ENCODE peak calls at places on chromosomes 12 and 14, in seven cellular contexts. One of them, this sample, is unnamed.

GRCh38 chr14:33393895-33394405 is 455.3 kb downstream of the NPAS3 start:
- DNase-seq in IMR-90: no peak
- DNase-seq in WTC11: no peak
- DNase-seq in brain microvascular endothelial cell: no peak
- DNase-seq in Calu3: no peak
- DNase-seq in cardiac muscle cell: no peak
- DNase-seq in lower lobe of right lung: no peak
- DNase-seq in this sample: no peak

GRCh38 chr14:29971101-29971500 is 43.5 kb upstream of the PRKD1 start:
- DNase-seq in IMR-90: no peak
- DNase-seq in WTC11: no peak
- DNase-seq in brain microvascular endothelial cell: no peak
- DNase-seq in Calu3: no peak
- DNase-seq in cardiac muscle cell: no peak
- DNase-seq in lower lobe of right lung: no peak
- DNase-seq in this sample: no peak

GRCh38 chr14:91728616-91729183 is 3.2 kb downstream of the CATSPERB start:
- DNase-seq in IMR-90: no peak
- DNase-seq in WTC11: no peak
- DNase-seq in brain microvascular endothelial cell: no peak
- DNase-seq in Calu3: no peak
- DNase-seq in cardiac muscle cell: peak
- DNase-seq in lower lobe of right lung: no peak
- DNase-seq in this sample: no peak

GRCh38 chr12:58313091-58313855 is 371.9 kb downstream of the ATP23 start:
- DNase-seq in IMR-90: peak
- DNase-seq in WTC11: no peak
- DNase-seq in brain microvascular endothelial cell: peak
- DNase-seq in Calu3: no peak
- DNase-seq in cardiac muscle cell: peak
- DNase-seq in lower lobe of right lung: no peak
- DNase-seq in this sample: peak

GRCh38 chr12:96510306-96510764 is 21.0 kb downstream of the CFAP54 start:
- DNase-seq in IMR-90: peak
- DNase-seq in WTC11: no peak
- DNase-seq in brain microvascular endothelial cell: no peak
- DNase-seq in Calu3: no peak
- DNase-seq in cardiac muscle cell: peak
- DNase-seq in lower lobe of right lung: no peak
- DNase-seq in this sample: no peak

GRCh38 chr14:90154110-90154509 is 92.3 kb downstream of the KCNK13 start:
- DNase-seq in IMR-90: no peak
- DNase-seq in WTC11: no peak
- DNase-seq in brain microvascular endothelial cell: no peak
- DNase-seq in Calu3: no peak
- DNase-seq in cardiac muscle cell: no peak
- DNase-seq in lower lobe of right lung: no peak
- DNase-seq in this sample: no peak

GRCh38 chr12:80441921-80442320 is 2.1 kb upstream of the PTPRQ start:
- DNase-seq in IMR-90: peak
- DNase-seq in WTC11: no peak
- DNase-seq in brain microvascular endothelial cell: peak
- DNase-seq in Calu3: no peak
- DNase-seq in cardiac muscle cell: peak
- DNase-seq in lower lobe of right lung: no peak
- DNase-seq in this sample: peak

GRCh38 chr12:22229652-22230279 is 104.7 kb downstream of the ST8SIA1 start:
- DNase-seq in IMR-90: peak
- DNase-seq in WTC11: no peak
- DNase-seq in brain microvascular endothelial cell: no peak
- DNase-seq in Calu3: no peak
- DNase-seq in cardiac muscle cell: no peak
- DNase-seq in lower lobe of right lung: no peak
- DNase-seq in this sample: no peak

GRCh38 chr12:104736307-104736706 is 221.8 kb downstream of the SLC41A2 start:
- DNase-seq in IMR-90: peak
- DNase-seq in WTC11: no peak
- DNase-seq in brain microvascular endothelial cell: peak
- DNase-seq in Calu3: no peak
- DNase-seq in cardiac muscle cell: peak
- DNase-seq in lower lobe of right lung: no peak
- DNase-seq in this sample: peak

GRCh38 chr14:71730471-71730870 is 201.8 kb upstream of the RGS6 start:
- DNase-seq in IMR-90: no peak
- DNase-seq in WTC11: no peak
- DNase-seq in brain microvascular endothelial cell: peak
- DNase-seq in Calu3: no peak
- DNase-seq in cardiac muscle cell: no peak
- DNase-seq in lower lobe of right lung: no peak
- DNase-seq in this sample: peak

GRCh38 chr12:113097716-113098427 is 37.7 kb downstream of the RASAL1 start:
- DNase-seq in IMR-90: no peak
- DNase-seq in WTC11: peak
- DNase-seq in brain microvascular endothelial cell: no peak
- DNase-seq in Calu3: no peak
- DNase-seq in cardiac muscle cell: peak
- DNase-seq in lower lobe of right lung: no peak
- DNase-seq in this sample: no peak

GRCh38 chr12:122350444-122350843 is 72.0 kb downstream of the CLIP1 start:
- DNase-seq in IMR-90: peak
- DNase-seq in WTC11: no peak
- DNase-seq in brain microvascular endothelial cell: no peak
- DNase-seq in Calu3: no peak
- DNase-seq in cardiac muscle cell: peak
- DNase-seq in lower lobe of right lung: no peak
- DNase-seq in this sample: peak

GRCh38 chr14:69268223-69268622 is 8.3 kb downstream of the GALNT16 start:
- DNase-seq in IMR-90: peak
- DNase-seq in WTC11: no peak
- DNase-seq in brain microvascular endothelial cell: peak
- DNase-seq in Calu3: no peak
- DNase-seq in cardiac muscle cell: peak
- DNase-seq in lower lobe of right lung: no peak
- DNase-seq in this sample: peak

GRCh38 chr12:15887043-15887817 is 5.0 kb downstream of the STRAP start:
- DNase-seq in IMR-90: no peak
- DNase-seq in WTC11: no peak
- DNase-seq in brain microvascular endothelial cell: no peak
- DNase-seq in Calu3: no peak
- DNase-seq in cardiac muscle cell: no peak
- DNase-seq in lower lobe of right lung: no peak
- DNase-seq in this sample: no peak

GRCh38 chr12:15882055-15882971 is at the start of gene STRAP:
- DNase-seq in IMR-90: peak
- DNase-seq in WTC11: peak
- DNase-seq in brain microvascular endothelial cell: peak
- DNase-seq in Calu3: peak
- DNase-seq in cardiac muscle cell: peak
- DNase-seq in lower lobe of right lung: peak
- DNase-seq in this sample: peak

GRCh38 chr12:15880721-15881120 is 1.5 kb upstream of the STRAP start:
- DNase-seq in IMR-90: no peak
- DNase-seq in WTC11: no peak
- DNase-seq in brain microvascular endothelial cell: no peak
- DNase-seq in Calu3: no peak
- DNase-seq in cardiac muscle cell: no peak
- DNase-seq in lower lobe of right lung: no peak
- DNase-seq in this sample: no peak

GRCh38 chr12:15886372-15887042 is 4.3 kb downstream of the STRAP start:
- DNase-seq in IMR-90: no peak
- DNase-seq in WTC11: no peak
- DNase-seq in brain microvascular endothelial cell: no peak
- DNase-seq in Calu3: no peak
- DNase-seq in cardiac muscle cell: no peak
- DNase-seq in lower lobe of right lung: no peak
- DNase-seq in this sample: no peak

DNA sequence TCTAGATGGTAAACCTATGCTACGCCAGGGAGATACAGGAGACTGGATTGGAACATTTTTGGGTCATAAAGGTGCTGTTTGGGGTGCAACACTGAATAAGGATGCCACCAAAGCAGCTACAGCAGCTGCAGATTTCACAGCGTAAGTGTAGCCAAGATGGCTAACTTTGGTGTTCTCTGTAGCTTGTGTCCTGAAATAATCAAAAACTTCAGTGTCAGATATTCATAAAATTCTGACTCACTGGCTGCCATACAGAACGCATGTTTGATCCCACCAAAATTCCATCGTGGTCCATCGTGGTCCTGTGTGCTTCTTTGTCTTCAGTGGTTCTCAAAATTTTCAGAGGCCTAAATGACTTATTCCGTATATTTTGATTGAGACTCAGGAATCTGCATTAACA is 1.3 kb downstream of the STRAP start:
- DNase-seq in IMR-90: peak
- DNase-seq in WTC11: no peak
- DNase-seq in brain microvascular endothelial cell: no peak
- DNase-seq in Calu3: no peak
- DNase-seq in cardiac muscle cell: peak
- DNase-seq in lower lobe of right lung: no peak
- DNase-seq in this sample: no peak
- TF ChIP-seq CTCF in IMR-90: no peak
- TF ChIP-seq CTCF in WTC11: no peak
- TF ChIP-seq CTCF in brain microvascular endothelial cell: no peak
- TF ChIP-seq CTCF in Calu3: no peak
- TF ChIP-seq CTCF in cardiac muscle cell: no peak
- TF ChIP-seq CTCF in lower lobe of right lung: no peak
- TF ChIP-seq CTCF in this sample: no peak

GRCh38 chr12:71896171-71896570 is 42.5 kb upstream of the TPH2 start:
- DNase-seq in IMR-90: no peak
- DNase-seq in WTC11: no peak
- DNase-seq in brain microvascular endothelial cell: no peak
- DNase-seq in Calu3: no peak
- DNase-seq in cardiac muscle cell: no peak
- DNase-seq in lower lobe of right lung: no peak
- DNase-seq in this sample: no peak

GRCh38 chr12:71904629-71905028 is 34.0 kb upstream of the TPH2 start:
- DNase-seq in IMR-90: no peak
- DNase-seq in WTC11: no peak
- DNase-seq in brain microvascular endothelial cell: no peak
- DNase-seq in Calu3: no peak
- DNase-seq in cardiac muscle cell: peak
- DNase-seq in lower lobe of right lung: no peak
- DNase-seq in this sample: no peak

DNA sequence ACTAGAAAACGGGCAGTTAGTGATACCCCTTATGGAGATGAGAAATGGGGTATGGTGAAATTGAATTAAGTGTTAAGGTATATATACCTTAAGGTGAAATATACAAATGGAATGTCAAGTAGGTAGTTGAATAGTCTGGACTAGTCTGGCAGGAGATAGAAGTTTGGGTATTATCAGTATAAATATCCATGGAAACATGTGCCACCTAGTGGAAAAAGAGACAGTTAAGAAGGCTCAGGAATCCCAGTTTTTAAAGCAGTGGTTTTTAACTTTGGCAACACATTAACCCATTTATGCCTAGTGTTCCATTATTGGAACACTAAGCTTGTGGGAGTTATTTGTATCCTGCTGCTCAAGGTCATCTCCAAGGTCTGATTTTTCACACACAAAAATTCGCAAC is 38.6 kb upstream of the TPH2 start:
- DNase-seq in IMR-90: peak
- DNase-seq in WTC11: no peak
- DNase-seq in brain microvascular endothelial cell: no peak
- DNase-seq in Calu3: no peak
- DNase-seq in cardiac muscle cell: peak
- DNase-seq in lower lobe of right lung: no peak
- DNase-seq in this sample: peak
- TF ChIP-seq CTCF in IMR-90: peak
- TF ChIP-seq CTCF in WTC11: no peak
- TF ChIP-seq CTCF in brain microvascular endothelial cell: peak
- TF ChIP-seq CTCF in Calu3: no peak
- TF ChIP-seq CTCF in cardiac muscle cell: no peak
- TF ChIP-seq CTCF in lower lobe of right lung: no peak
- TF ChIP-seq CTCF in this sample: peak

GRCh38 chr14:21734457-21735074 is 60.9 kb upstream of the OR4E1 start:
- DNase-seq in IMR-90: peak
- DNase-seq in WTC11: no peak
- DNase-seq in brain microvascular endothelial cell: peak
- DNase-seq in Calu3: peak
- DNase-seq in cardiac muscle cell: peak
- DNase-seq in lower lobe of right lung: no peak
- DNase-seq in this sample: no peak
- TF ChIP-seq CTCF in IMR-90: peak
- TF ChIP-seq CTCF in WTC11: peak
- TF ChIP-seq CTCF in brain microvascular endothelial cell: peak
- TF ChIP-seq CTCF in Calu3: peak
- TF ChIP-seq CTCF in cardiac muscle cell: peak
- TF ChIP-seq CTCF in lower lobe of right lung: peak
- TF ChIP-seq CTCF in this sample: peak

GRCh38 chr14:77126461-77126990 is 15.1 kb downstream of the ZDHHC22 start:
- DNase-seq in IMR-90: no peak
- DNase-seq in WTC11: no peak
- DNase-seq in brain microvascular endothelial cell: no peak
- DNase-seq in Calu3: no peak
- DNase-seq in cardiac muscle cell: no peak
- DNase-seq in lower lobe of right lung: no peak
- DNase-seq in this sample: no peak

GRCh38 chr14:77124345-77125274 is 17.0 kb downstream of the ZDHHC22 start:
- DNase-seq in IMR-90: peak
- DNase-seq in WTC11: peak
- DNase-seq in brain microvascular endothelial cell: no peak
- DNase-seq in Calu3: peak
- DNase-seq in cardiac muscle cell: peak
- DNase-seq in lower lobe of right lung: peak
- DNase-seq in this sample: peak

GRCh38 chr14:77126074-77126325 is 15.6 kb downstream of the ZDHHC22 start:
- DNase-seq in IMR-90: no peak
- DNase-seq in WTC11: no peak
- DNase-seq in brain microvascular endothelial cell: no peak
- DNase-seq in Calu3: no peak
- DNase-seq in cardiac muscle cell: no peak
- DNase-seq in lower lobe of right lung: no peak
- DNase-seq in this sample: no peak

GRCh38 chr14:77123381-77124344 is 17.9 kb downstream of the ZDHHC22 start:
- DNase-seq in IMR-90: no peak
- DNase-seq in WTC11: no peak
- DNase-seq in brain microvascular endothelial cell: no peak
- DNase-seq in Calu3: peak
- DNase-seq in cardiac muscle cell: no peak
- DNase-seq in lower lobe of right lung: peak
- DNase-seq in this sample: no peak

DNA sequence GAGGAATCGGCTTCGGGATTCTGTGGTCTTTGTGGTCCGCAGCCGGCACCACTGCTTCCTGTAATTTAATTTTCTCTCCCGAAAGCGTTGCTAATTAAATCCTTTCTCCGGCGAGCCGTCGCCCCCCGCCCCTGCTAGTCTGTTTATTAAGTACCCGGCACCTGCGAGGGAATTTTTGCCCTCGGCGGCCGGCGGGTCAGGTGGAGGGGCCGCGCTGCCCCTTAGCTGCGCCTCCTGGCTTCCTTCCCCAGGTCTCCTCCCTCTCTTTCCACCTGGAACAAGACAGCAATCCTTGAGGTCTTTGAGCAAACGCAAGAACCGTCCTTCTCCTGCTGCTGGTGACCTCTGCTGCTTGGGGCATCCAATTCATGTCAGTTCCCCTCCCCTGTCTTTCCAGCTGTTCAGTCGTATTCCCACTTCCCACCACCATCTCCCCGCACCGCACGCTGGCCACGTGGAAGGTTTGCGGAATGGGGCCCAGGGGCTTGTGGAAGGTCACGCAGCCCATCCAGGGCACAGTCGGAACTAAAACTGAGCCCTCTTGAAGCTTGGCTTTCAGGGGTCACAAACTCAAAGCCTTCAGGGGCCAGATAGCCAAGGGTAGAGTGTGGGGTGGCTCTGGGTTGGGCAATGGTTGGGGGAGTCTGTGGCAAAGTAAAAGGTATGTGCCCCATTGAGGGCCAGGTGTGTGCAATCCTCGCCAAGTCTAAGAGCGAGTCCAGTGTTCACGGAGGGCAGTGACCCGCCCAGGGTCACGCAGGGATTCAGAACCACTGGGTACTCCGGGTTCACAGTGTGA is 16.1 kb downstream of the ZDHHC22 start:
- DNase-seq in IMR-90: no peak
- DNase-seq in WTC11: no peak
- DNase-seq in brain microvascular endothelial cell: no peak
- DNase-seq in Calu3: no peak
- DNase-seq in cardiac muscle cell: no peak
- DNase-seq in lower lobe of right lung: no peak
- DNase-seq in this sample: no peak
- TF ChIP-seq CTCF in IMR-90: no peak
- TF ChIP-seq CTCF in WTC11: no peak
- TF ChIP-seq CTCF in brain microvascular endothelial cell: no peak
- TF ChIP-seq CTCF in Calu3: peak
- TF ChIP-seq CTCF in cardiac muscle cell: no peak
- TF ChIP-seq CTCF in lower lobe of right lung: peak
- TF ChIP-seq CTCF in this sample: peak